ENCODE peak calls at places on chromosomes 1 and 21, in four cellular contexts. B is GM06990, J is PC-3, Y is cardiac muscle cell. I is an unnamed sample.

GRCh38 chr1:182677393-182678098 is 6.8 kb downstream of the RGS8 start:
- DNase-seq in B (peak; percentile 69), J (no peak), Y (no peak), I (peak; percentile 69)

GRCh38 chr1:67780637-67781036 is 52.6 kb downstream of the GNG12 start:
- DNase-seq in B (no peak), J (no peak), Y (no peak), I (no peak)

GRCh38 chr1:174060090-174060489 is 37.9 kb upstream of the RC3H1 start:
- DNase-seq in B (no peak), J (peak; percentile 43), Y (no peak), I (no peak)

GRCh38 chr1:200150721-200151120 is 123.2 kb downstream of the NR5A2 start:
- DNase-seq in B (no peak), J (peak; percentile 99), Y (no peak), I (peak; percentile 48)

GRCh38 chr1:41874903-41875411 is 43.8 kb downstream of the HIVEP3 start:
- DNase-seq in B (no peak), J (no peak), Y (peak; percentile 37), I (no peak)

GRCh38 chr1:21295059-21295401 is 4.8 kb upstream of the ECE1 start:
- DNase-seq in B (peak; percentile 57), J (peak; percentile 33), Y (no peak), I (no peak)

GRCh38 chr1:85581802-85582686 is 1.5 kb downstream of the CCN1 start:
- DNase-seq in B (no peak), J (peak; percentile 89), Y (peak; percentile 70), I (no peak)

GRCh38 chr1:210477328-210477924 is 148.7 kb downstream of the HHAT start:
- DNase-seq in B (no peak), J (peak; percentile 50), Y (peak; percentile 81), I (no peak)

GRCh38 chr1:1430114-1430982 is 5.1 kb upstream of the VWA1 start:
- DNase-seq in B (no peak), J (no peak), Y (peak; percentile 36), I (no peak)

GRCh38 chr1:117321680-117322609 is 45.3 kb upstream of the MAN1A2 start:
- DNase-seq in B (no peak), J (no peak), Y (peak; percentile 35), I (no peak)

GRCh38 chr1:172393354-172393753 is 27.1 kb upstream of the C1orf105 start:
- DNase-seq in B (peak; percentile 59), J (no peak), Y (no peak), I (peak; percentile 22)

GRCh38 chr1:241423541-241424479 is 66.8 kb upstream of the RGS7 start:
- DNase-seq in B (peak; percentile 32), J (peak; percentile 74), Y (peak; percentile 58), I (peak; percentile 44)

GRCh38 chr1:53075761-53076163 is 13.7 kb downstream of the PODN start:
- DNase-seq in B (no peak), J (no peak), Y (no peak), I (no peak)

GRCh38 chr1:234733427-234733826 is 123.4 kb upstream of the IRF2BP2 start:
- DNase-seq in B (no peak), J (no peak), Y (no peak), I (no peak)

GRCh38 chr1:6902153-6902552 is 116.9 kb downstream of the CAMTA1 start:
- DNase-seq in B (no peak), J (no peak), Y (no peak), I (no peak)

GRCh38 chr1:42144336-42145189 is 8.6 kb upstream of the GUCA2B start:
- DNase-seq in B (no peak), J (no peak), Y (no peak), I (no peak)

GRCh38 chr1:156476501-156477298 is 23.9 kb downstream of the MEF2D start:
- DNase-seq in B (no peak), J (peak; percentile 76), Y (no peak), I (no peak)

GRCh38 chr1:230915079-230915478 is 46.8 kb upstream of the C1orf198 start:
- DNase-seq in B (no peak), J (no peak), Y (no peak), I (no peak)

GRCh38 chr1:226950875-226951274 is 10.8 kb downstream of the COQ8A start:
- DNase-seq in B (no peak), J (no peak), Y (no peak), I (no peak)

GRCh38 chr1:229536982-229537381 is 21.5 kb downstream of the ABCB10 start:
- DNase-seq in B (no peak), J (no peak), Y (no peak), I (no peak)

GRCh38 chr21:45154511-45155508 is 80.4 kb downstream of the ADARB1 start:
- DNase-seq in B (no peak), J (no peak), Y (peak; percentile 51), I (no peak)

GRCh38 chr1:53642607-53643006 is 96.4 kb downstream of the GLIS1 start:
- DNase-seq in B (no peak), J (no peak), Y (no peak), I (no peak)

GRCh38 chr1:213686983-213687382 is 300.8 kb upstream of the PROX1 start:
- DNase-seq in B (no peak), J (no peak), Y (no peak), I (no peak)

GRCh38 chr1:17028662-17029188 is 17.0 kb upstream of the ATP13A2 start:
- DNase-seq in B (no peak), J (no peak), Y (no peak), I (no peak)

GRCh38 chr1:3404301-3404700 is 50.2 kb upstream of the ARHGEF16 start:
- DNase-seq in B (no peak), J (no peak), Y (no peak), I (no peak)

DNA sequence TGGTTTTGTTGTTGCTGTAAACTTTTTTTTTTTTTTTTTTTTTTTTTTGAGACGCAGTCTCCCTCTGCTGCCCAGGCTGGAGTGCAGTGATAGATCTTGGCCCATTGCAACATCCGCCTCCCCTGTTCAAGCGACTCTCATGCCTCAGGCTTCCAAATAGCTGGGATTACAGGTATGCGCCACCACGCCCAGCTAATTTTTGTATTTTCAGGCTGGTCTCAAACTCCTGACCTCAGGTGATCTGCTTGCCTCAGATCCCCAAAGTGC is 78.9 kb upstream of the SLC45A1 start:
- DNase-seq in B (no peak), J (peak; percentile 66), Y (no peak), I (no peak)
- TF ChIP-seq CTCF in B (no peak), J (peak; percentile 44), Y (peak; percentile 50), I (no peak)

GRCh38 chr1:37660646-37661045 is 26.0 kb upstream of the RSPO1 start:
- DNase-seq in B (no peak), J (no peak), Y (no peak), I (no peak)
- TF ChIP-seq CTCF in B (no peak), J (no peak), Y (no peak), I (no peak)

GRCh38 chr1:217627431-217627830 is 3.5 kb downstream of the GPATCH2 start:
- DNase-seq in B (no peak), J (no peak), Y (no peak), I (no peak)

GRCh38 chr1:217626321-217626720 is 4.6 kb downstream of the GPATCH2 start:
- DNase-seq in B (no peak), J (no peak), Y (no peak), I (no peak)

DNA sequence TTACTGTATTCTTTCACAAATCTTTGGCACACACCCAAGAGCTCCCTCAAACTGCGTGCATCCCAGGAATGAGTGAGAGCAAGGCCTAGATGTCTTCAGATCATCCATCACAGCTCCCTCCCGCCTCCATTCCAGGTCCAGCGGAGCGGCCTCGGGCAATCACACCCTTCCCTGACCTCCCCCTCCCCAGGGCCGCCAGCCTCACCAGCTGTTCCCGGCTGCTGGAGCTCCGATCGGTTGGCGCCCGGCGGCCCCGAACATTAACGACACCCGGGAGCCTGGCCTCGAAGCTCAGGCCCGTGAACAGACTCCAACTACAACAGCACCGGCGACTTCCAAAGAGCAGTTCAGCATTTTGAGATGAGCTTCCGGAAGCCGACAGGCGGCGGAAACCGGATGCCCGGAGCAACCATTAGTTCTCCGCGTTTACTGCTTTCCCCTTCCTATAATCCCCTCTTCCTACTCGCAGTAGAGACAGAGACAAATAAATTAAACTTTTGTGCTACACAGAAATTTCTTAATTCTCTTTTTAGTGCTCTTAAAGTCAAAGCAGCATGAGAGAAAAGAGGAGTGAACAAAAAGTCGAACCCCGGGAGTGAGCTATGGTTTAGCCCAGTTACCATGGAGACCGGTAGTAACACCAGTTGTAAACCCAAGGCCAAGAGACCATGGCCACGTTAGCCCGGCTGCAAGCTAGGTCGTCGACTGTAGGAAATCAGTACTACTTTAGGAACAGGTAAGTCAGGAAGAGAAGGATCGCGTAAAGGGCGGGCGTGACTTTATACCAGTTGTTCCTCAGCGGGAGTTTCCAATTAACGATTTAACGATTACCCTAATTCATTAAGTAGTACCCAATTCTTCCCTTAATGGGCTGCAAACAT is at the start of the genes GPATCH2 and SPATA17:
- DNase-seq in B (peak; percentile 85), J (peak; percentile 89), Y (peak; percentile 89), I (peak; percentile 83)
- TF ChIP-seq CTCF in B (no peak), J (peak; percentile 13), Y (peak; percentile 25), I (no peak)

GRCh38 chr1:24742090-24742938 is 2.9 kb upstream of the CLIC4 start:
- DNase-seq in B (peak; percentile 39), J (no peak), Y (no peak), I (no peak)

GRCh38 chr1:24743404-24744211 is 1.6 kb upstream of the CLIC4 start:
- DNase-seq in B (peak; percentile 61), J (no peak), Y (no peak), I (peak; percentile 59)

GRCh38 chr1:24748191-24749121 is 3.2 kb downstream of the CLIC4 start:
- DNase-seq in B (peak; percentile 81), J (no peak), Y (no peak), I (no peak)

GRCh38 chr1:24745711-24746582 is 700 bp downstream of the CLIC4 start:
- DNase-seq in B (peak; percentile 62), J (peak; percentile 71), Y (peak; percentile 51), I (no peak)

DNA sequence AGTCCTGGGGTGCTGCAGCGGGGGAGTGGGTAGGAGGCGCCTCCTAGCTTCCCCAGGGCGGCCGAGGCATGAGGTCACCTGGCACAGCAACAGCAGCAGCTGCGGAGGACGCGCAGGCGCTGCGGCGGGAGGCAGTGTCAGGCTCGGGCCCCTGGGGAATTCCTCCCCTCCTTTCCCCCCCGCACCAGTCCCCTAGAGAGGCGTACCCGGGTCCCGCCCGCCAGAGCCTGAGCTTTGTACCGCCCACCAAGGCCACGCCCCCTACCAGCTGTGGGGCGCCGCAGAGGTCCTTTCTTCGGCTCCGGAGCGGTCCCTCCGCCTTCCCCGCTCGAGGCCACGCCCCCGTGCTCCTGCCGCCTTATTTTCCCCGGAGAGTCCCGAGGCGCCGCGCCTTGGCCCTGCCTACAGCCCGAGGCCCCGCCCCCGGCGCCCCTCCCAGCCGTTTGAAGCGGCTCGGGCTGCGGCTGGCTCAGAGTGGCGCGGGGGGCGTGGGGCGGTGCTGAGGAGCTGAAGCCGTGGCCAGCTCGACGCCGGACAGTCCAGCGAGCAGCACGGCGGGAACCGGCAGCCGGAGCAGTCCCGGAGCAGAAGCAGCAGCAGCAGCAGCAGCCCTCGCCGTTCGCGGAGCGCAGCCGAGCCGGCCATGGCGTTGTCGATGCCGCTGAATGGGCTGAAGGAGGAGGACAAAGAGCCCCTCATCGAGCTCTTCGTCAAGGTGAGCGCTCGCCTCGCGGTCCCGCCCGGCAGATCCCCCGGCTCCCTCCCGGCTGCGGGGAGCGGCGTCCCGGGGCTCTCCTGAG is at the start of gene CLIC4:
- DNase-seq in B (peak; percentile 100), J (peak; percentile 99), Y (peak; percentile 100), I (peak; percentile 96)
- TF ChIP-seq CTCF in B (peak; percentile 49), J (peak; percentile 15), Y (peak; percentile 20), I (peak; percentile 68)